ENCODE peak calls at places on chromosomes 4 and X, in six cellular contexts. One of them, this sample, is unnamed.

GRCh38 chrX:70117738-70118137 is 15.5 kb upstream of the IGBP1 start:
- DNase-seq in germinal center: no peak
- DNase-seq in lower leg skin: no peak
- DNase-seq in globus pallidus: no peak
- DNase-seq in stimulated activated CD4-positive, alpha-beta T cell treated with anti-CD3 and anti-CD28 coated beads, Interleukin-2, amount 100 ng/mL, for 24 hours: no peak
- DNase-seq in uterus: no peak
- DNase-seq in this sample: no peak

GRCh38 chr4:19399001-19399400 is 852.7 kb upstream of the SLIT2 start:
- DNase-seq in uterus: no peak
- DNase-seq in germinal center: no peak
- DNase-seq in globus pallidus: no peak
- DNase-seq in lower leg skin: no peak
- DNase-seq in stimulated activated CD4-positive, alpha-beta T cell treated with anti-CD3 and anti-CD28 coated beads, Interleukin-2, amount 100 ng/mL, for 24 hours: no peak
- DNase-seq in this sample: no peak

GRCh38 chrX:56817179-56817578 is 88.1 kb downstream of the NBDY start:
- DNase-seq in stimulated activated CD4-positive, alpha-beta T cell treated with anti-CD3 and anti-CD28 coated beads, Interleukin-2, amount 100 ng/mL, for 24 hours: no peak
- DNase-seq in globus pallidus: no peak
- DNase-seq in uterus: no peak
- DNase-seq in lower leg skin: no peak
- DNase-seq in germinal center: no peak
- DNase-seq in this sample: no peak

GRCh38 chr4:93791570-93792195 is 36.9 kb upstream of the ATOH1 start:
- DNase-seq in lower leg skin: no peak
- DNase-seq in globus pallidus: peak
- DNase-seq in uterus: no peak
- DNase-seq in stimulated activated CD4-positive, alpha-beta T cell treated with anti-CD3 and anti-CD28 coated beads, Interleukin-2, amount 100 ng/mL, for 24 hours: peak
- DNase-seq in germinal center: peak
- DNase-seq in this sample: no peak

GRCh38 chr4:168859100-168859499 is 151.0 kb downstream of the CBR4 start:
- DNase-seq in globus pallidus: no peak
- DNase-seq in germinal center: no peak
- DNase-seq in stimulated activated CD4-positive, alpha-beta T cell treated with anti-CD3 and anti-CD28 coated beads, Interleukin-2, amount 100 ng/mL, for 24 hours: no peak
- DNase-seq in uterus: no peak
- DNase-seq in lower leg skin: no peak
- DNase-seq in this sample: no peak

GRCh38 chr4:94841864-94842221 is 84.1 kb downstream of the BMPR1B start:
- DNase-seq in germinal center: no peak
- DNase-seq in lower leg skin: no peak
- DNase-seq in globus pallidus: no peak
- DNase-seq in stimulated activated CD4-positive, alpha-beta T cell treated with anti-CD3 and anti-CD28 coated beads, Interleukin-2, amount 100 ng/mL, for 24 hours: no peak
- DNase-seq in uterus: no peak
- DNase-seq in this sample: no peak

GRCh38 chr4:6198768-6199343 is 1.5 kb downstream of the JAKMIP1 start:
- DNase-seq in stimulated activated CD4-positive, alpha-beta T cell treated with anti-CD3 and anti-CD28 coated beads, Interleukin-2, amount 100 ng/mL, for 24 hours: peak
- DNase-seq in germinal center: no peak
- DNase-seq in globus pallidus: no peak
- DNase-seq in lower leg skin: peak
- DNase-seq in uterus: no peak
- DNase-seq in this sample: no peak

GRCh38 chr4:54897590-54897989 is 227.8 kb downstream of the KDR start:
- DNase-seq in uterus: no peak
- DNase-seq in globus pallidus: no peak
- DNase-seq in stimulated activated CD4-positive, alpha-beta T cell treated with anti-CD3 and anti-CD28 coated beads, Interleukin-2, amount 100 ng/mL, for 24 hours: no peak
- DNase-seq in lower leg skin: no peak
- DNase-seq in germinal center: no peak
- DNase-seq in this sample: no peak

GRCh38 chrX:131262738-131263679 is 26.1 kb downstream of the IGSF1 start:
- DNase-seq in lower leg skin: no peak
- DNase-seq in uterus: no peak
- DNase-seq in globus pallidus: no peak
- DNase-seq in stimulated activated CD4-positive, alpha-beta T cell treated with anti-CD3 and anti-CD28 coated beads, Interleukin-2, amount 100 ng/mL, for 24 hours: peak
- DNase-seq in germinal center: no peak
- DNase-seq in this sample: no peak

GRCh38 chr4:162498168-162498567 is 334.4 kb upstream of the FSTL5 start:
- DNase-seq in uterus: no peak
- DNase-seq in lower leg skin: no peak
- DNase-seq in stimulated activated CD4-positive, alpha-beta T cell treated with anti-CD3 and anti-CD28 coated beads, Interleukin-2, amount 100 ng/mL, for 24 hours: no peak
- DNase-seq in germinal center: no peak
- DNase-seq in globus pallidus: no peak
- DNase-seq in this sample: no peak

GRCh38 chr4:101198741-101199339 is 148.5 kb downstream of the PPP3CA start:
- DNase-seq in lower leg skin: no peak
- DNase-seq in uterus: no peak
- DNase-seq in stimulated activated CD4-positive, alpha-beta T cell treated with anti-CD3 and anti-CD28 coated beads, Interleukin-2, amount 100 ng/mL, for 24 hours: no peak
- DNase-seq in germinal center: no peak
- DNase-seq in globus pallidus: no peak
- DNase-seq in this sample: no peak

GRCh38 chrX:120426599-120426998 is 42.5 kb downstream of the LAMP2 start:
- DNase-seq in stimulated activated CD4-positive, alpha-beta T cell treated with anti-CD3 and anti-CD28 coated beads, Interleukin-2, amount 100 ng/mL, for 24 hours: no peak
- DNase-seq in lower leg skin: no peak
- DNase-seq in globus pallidus: no peak
- DNase-seq in uterus: no peak
- DNase-seq in germinal center: no peak
- DNase-seq in this sample: no peak

GRCh38 chr4:172850838-172851237 is 317.8 kb upstream of the GALNT7 start:
- DNase-seq in lower leg skin: no peak
- DNase-seq in globus pallidus: no peak
- DNase-seq in germinal center: no peak
- DNase-seq in uterus: no peak
- DNase-seq in stimulated activated CD4-positive, alpha-beta T cell treated with anti-CD3 and anti-CD28 coated beads, Interleukin-2, amount 100 ng/mL, for 24 hours: no peak
- DNase-seq in this sample: no peak

GRCh38 chr4:165921546-165921945 is 48.5 kb downstream of the TLL1 start:
- DNase-seq in uterus: no peak
- DNase-seq in lower leg skin: no peak
- DNase-seq in stimulated activated CD4-positive, alpha-beta T cell treated with anti-CD3 and anti-CD28 coated beads, Interleukin-2, amount 100 ng/mL, for 24 hours: no peak
- DNase-seq in germinal center: peak
- DNase-seq in globus pallidus: no peak
- DNase-seq in this sample: no peak

GRCh38 chr4:112284662-112285411 is 867 bp downstream of the TIFA start:
- DNase-seq in stimulated activated CD4-positive, alpha-beta T cell treated with anti-CD3 and anti-CD28 coated beads, Interleukin-2, amount 100 ng/mL, for 24 hours: peak
- DNase-seq in lower leg skin: no peak
- DNase-seq in globus pallidus: peak
- DNase-seq in germinal center: peak
- DNase-seq in uterus: no peak
- DNase-seq in this sample: no peak

GRCh38 chr4:32768664-32769389 is 2048.7 kb downstream of the PCDH7 start:
- DNase-seq in stimulated activated CD4-positive, alpha-beta T cell treated with anti-CD3 and anti-CD28 coated beads, Interleukin-2, amount 100 ng/mL, for 24 hours: no peak
- DNase-seq in globus pallidus: no peak
- DNase-seq in lower leg skin: no peak
- DNase-seq in uterus: no peak
- DNase-seq in germinal center: no peak
- DNase-seq in this sample: no peak

GRCh38 chrX:72568406-72569092 is 4.1 kb downstream of the HDAC8 start:
- DNase-seq in lower leg skin: no peak
- DNase-seq in uterus: no peak
- DNase-seq in stimulated activated CD4-positive, alpha-beta T cell treated with anti-CD3 and anti-CD28 coated beads, Interleukin-2, amount 100 ng/mL, for 24 hours: no peak
- DNase-seq in globus pallidus: no peak
- DNase-seq in germinal center: no peak
- DNase-seq in this sample: no peak

GRCh38 chrX:39654952-39655351 is 442.8 kb downstream of the BCOR start:
- DNase-seq in lower leg skin: no peak
- DNase-seq in germinal center: no peak
- DNase-seq in uterus: no peak
- DNase-seq in globus pallidus: no peak
- DNase-seq in stimulated activated CD4-positive, alpha-beta T cell treated with anti-CD3 and anti-CD28 coated beads, Interleukin-2, amount 100 ng/mL, for 24 hours: no peak
- DNase-seq in this sample: no peak

GRCh38 chrX:132615396-132616131 is 126.7 kb upstream of the MBNL3 start:
- DNase-seq in globus pallidus: peak
- DNase-seq in lower leg skin: no peak
- DNase-seq in germinal center: peak
- DNase-seq in stimulated activated CD4-positive, alpha-beta T cell treated with anti-CD3 and anti-CD28 coated beads, Interleukin-2, amount 100 ng/mL, for 24 hours: peak
- DNase-seq in uterus: peak
- DNase-seq in this sample: no peak

GRCh38 chr4:20760053-20760452 is 59.8 kb downstream of the PACRGL start:
- DNase-seq in globus pallidus: no peak
- DNase-seq in stimulated activated CD4-positive, alpha-beta T cell treated with anti-CD3 and anti-CD28 coated beads, Interleukin-2, amount 100 ng/mL, for 24 hours: no peak
- DNase-seq in lower leg skin: no peak
- DNase-seq in germinal center: no peak
- DNase-seq in uterus: no peak
- DNase-seq in this sample: no peak

GRCh38 chrX:106931831-106932491 is 11.8 kb downstream of the CLDN2 start:
- DNase-seq in uterus: no peak
- DNase-seq in stimulated activated CD4-positive, alpha-beta T cell treated with anti-CD3 and anti-CD28 coated beads, Interleukin-2, amount 100 ng/mL, for 24 hours: no peak
- DNase-seq in lower leg skin: no peak
- DNase-seq in globus pallidus: no peak
- DNase-seq in germinal center: no peak
- DNase-seq in this sample: no peak

GRCh38 chr4:114870987-114871386 is 242.4 kb downstream of the NDST4 start:
- DNase-seq in uterus: no peak
- DNase-seq in lower leg skin: no peak
- DNase-seq in stimulated activated CD4-positive, alpha-beta T cell treated with anti-CD3 and anti-CD28 coated beads, Interleukin-2, amount 100 ng/mL, for 24 hours: no peak
- DNase-seq in germinal center: no peak
- DNase-seq in globus pallidus: no peak
- DNase-seq in this sample: no peak